ENCODE peak calls at places on chromosome 16, in six cellular contexts. One of them, this sample, is unnamed. For H3K4me1, the result is how much of the 10 kb centered on the place peaks cover.

GRCh38 chr16:28824548-28824973 is 1.8 kb downstream of the ATXN2L start:
- DNase-seq in effector memory CD4-positive, alpha-beta T cell: no peak
- DNase-seq in heart left ventricle: no peak
- DNase-seq in mesendoderm: no peak
- DNase-seq in left lung: no peak
- DNase-seq in adrenal gland: no peak
- DNase-seq in this sample: no peak

GRCh38 chr16:27244363-27244755 is 24.2 kb downstream of the NSMCE1 start:
- DNase-seq in effector memory CD4-positive, alpha-beta T cell: no peak
- DNase-seq in mesendoderm: no peak
- DNase-seq in left lung: no peak
- DNase-seq in heart left ventricle: no peak
- DNase-seq in adrenal gland: no peak
- DNase-seq in this sample: peak

GRCh38 chr16:30957456-30958163 is at the start of gene SETD1A:
- DNase-seq in adrenal gland: peak
- DNase-seq in left lung: peak
- DNase-seq in heart left ventricle: peak
- DNase-seq in mesendoderm: peak
- DNase-seq in effector memory CD4-positive, alpha-beta T cell: peak
- DNase-seq in this sample: peak

GRCh38 chr16:81189100-81189664 is 49.3 kb upstream of the BCO1 start:
- DNase-seq in effector memory CD4-positive, alpha-beta T cell: no peak
- DNase-seq in mesendoderm: no peak
- DNase-seq in left lung: peak
- DNase-seq in heart left ventricle: peak
- DNase-seq in adrenal gland: peak
- DNase-seq in this sample: no peak

GRCh38 chr16:85986931-85987749 is 88.2 kb downstream of the IRF8 start:
- DNase-seq in heart left ventricle: no peak
- DNase-seq in adrenal gland: no peak
- DNase-seq in left lung: no peak
- DNase-seq in mesendoderm: no peak
- DNase-seq in effector memory CD4-positive, alpha-beta T cell: peak
- DNase-seq in this sample: no peak

GRCh38 chr16:74877706-74878105 is 103.1 kb upstream of the FA2H start:
- DNase-seq in left lung: no peak
- DNase-seq in heart left ventricle: no peak
- DNase-seq in adrenal gland: no peak
- DNase-seq in mesendoderm: no peak
- DNase-seq in effector memory CD4-positive, alpha-beta T cell: no peak
- DNase-seq in this sample: no peak

GRCh38 chr16:714079-714478 is 839 bp upstream of the METRN start:
- DNase-seq in left lung: no peak
- DNase-seq in effector memory CD4-positive, alpha-beta T cell: no peak
- DNase-seq in mesendoderm: no peak
- DNase-seq in adrenal gland: no peak
- DNase-seq in heart left ventricle: no peak
- DNase-seq in this sample: no peak

GRCh38 chr16:588639-588888 is 1.3 kb upstream of the RAB40C start:
- DNase-seq in heart left ventricle: peak
- DNase-seq in mesendoderm: peak
- DNase-seq in left lung: no peak
- DNase-seq in effector memory CD4-positive, alpha-beta T cell: peak
- DNase-seq in adrenal gland: peak
- DNase-seq in this sample: peak

GRCh38 chr16:1980026-1980769 is 1.1 kb downstream of the NOXO1 start:
- DNase-seq in mesendoderm: no peak
- DNase-seq in adrenal gland: no peak
- DNase-seq in heart left ventricle: peak
- DNase-seq in effector memory CD4-positive, alpha-beta T cell: no peak
- DNase-seq in left lung: peak
- DNase-seq in this sample: no peak

GRCh38 chr16:85386467-85387170 is 226.5 kb upstream of the GSE1 start:
- DNase-seq in adrenal gland: peak
- DNase-seq in left lung: peak
- DNase-seq in heart left ventricle: peak
- DNase-seq in mesendoderm: no peak
- DNase-seq in effector memory CD4-positive, alpha-beta T cell: no peak
- DNase-seq in this sample: peak

GRCh38 chr16:2782583-2783351 is 4.6 kb downstream of the PRSS33 start:
- DNase-seq in heart left ventricle: no peak
- DNase-seq in mesendoderm: peak
- DNase-seq in effector memory CD4-positive, alpha-beta T cell: no peak
- DNase-seq in left lung: no peak
- DNase-seq in adrenal gland: no peak
- DNase-seq in this sample: no peak

GRCh38 chr16:626174-626765 is 4.5 kb upstream of the WFIKKN1 start:
- DNase-seq in adrenal gland: no peak
- DNase-seq in left lung: peak
- DNase-seq in effector memory CD4-positive, alpha-beta T cell: no peak
- DNase-seq in mesendoderm: no peak
- DNase-seq in heart left ventricle: no peak
- DNase-seq in this sample: no peak

GRCh38 chr16:22267764-22268163 is 29.4 kb upstream of the POLR3E start:
- DNase-seq in effector memory CD4-positive, alpha-beta T cell: no peak
- DNase-seq in mesendoderm: no peak
- DNase-seq in left lung: no peak
- DNase-seq in heart left ventricle: no peak
- DNase-seq in adrenal gland: no peak
- DNase-seq in this sample: no peak

GRCh38 chr16:3459401-3460090 is 16.1 kb downstream of the NAA60 start:
- DNase-seq in left lung: no peak
- DNase-seq in heart left ventricle: no peak
- DNase-seq in mesendoderm: peak
- DNase-seq in effector memory CD4-positive, alpha-beta T cell: no peak
- DNase-seq in adrenal gland: no peak
- DNase-seq in this sample: peak

GRCh38 chr16:1492923-1493745 is at the start of gene TELO2:
- DNase-seq in adrenal gland: peak
- DNase-seq in mesendoderm: peak
- DNase-seq in heart left ventricle: peak
- DNase-seq in left lung: peak
- DNase-seq in effector memory CD4-positive, alpha-beta T cell: peak
- DNase-seq in this sample: peak

GRCh38 chr16:87457051-87457611 is 35.7 kb downstream of the ZCCHC14 start:
- DNase-seq in left lung: no peak
- DNase-seq in mesendoderm: no peak
- DNase-seq in heart left ventricle: no peak
- DNase-seq in adrenal gland: no peak
- DNase-seq in effector memory CD4-positive, alpha-beta T cell: no peak
- DNase-seq in this sample: no peak

GRCh38 chr16:11361751-11362742 is 16.8 kb downstream of the RMI2 start:
- DNase-seq in adrenal gland: no peak
- DNase-seq in mesendoderm: no peak
- DNase-seq in left lung: no peak
- DNase-seq in effector memory CD4-positive, alpha-beta T cell: peak
- DNase-seq in heart left ventricle: no peak
- DNase-seq in this sample: no peak

GRCh38 chr16:30924086-30924714 is 828 bp downstream of the FBXL19 start:
- DNase-seq in heart left ventricle: no peak
- DNase-seq in adrenal gland: no peak
- DNase-seq in mesendoderm: peak
- DNase-seq in effector memory CD4-positive, alpha-beta T cell: no peak
- DNase-seq in left lung: peak
- DNase-seq in this sample: peak

GRCh38 chr16:54628796-54629625 is 301.7 kb upstream of the IRX5 start:
- DNase-seq in adrenal gland: no peak
- DNase-seq in effector memory CD4-positive, alpha-beta T cell: no peak
- DNase-seq in mesendoderm: no peak
- DNase-seq in left lung: peak
- DNase-seq in heart left ventricle: no peak
- DNase-seq in this sample: no peak

GRCh38 chr16:51353055-51353454 is 202.0 kb upstream of the SALL1 start:
- DNase-seq in effector memory CD4-positive, alpha-beta T cell: no peak
- DNase-seq in heart left ventricle: no peak
- DNase-seq in left lung: no peak
- DNase-seq in mesendoderm: no peak
- DNase-seq in adrenal gland: no peak
- DNase-seq in this sample: no peak

GRCh38 chr16:4190086-4190485 is 51.8 kb downstream of the SRL start:
- DNase-seq in heart left ventricle: peak
- DNase-seq in adrenal gland: no peak
- DNase-seq in mesendoderm: no peak
- DNase-seq in left lung: no peak
- DNase-seq in effector memory CD4-positive, alpha-beta T cell: no peak
- DNase-seq in this sample: no peak

GRCh38 chr16:14050297-14051027 is 20.7 kb upstream of the MRTFB start:
- DNase-seq in heart left ventricle: no peak
- DNase-seq in mesendoderm: peak
- DNase-seq in effector memory CD4-positive, alpha-beta T cell: no peak
- DNase-seq in left lung: no peak
- DNase-seq in adrenal gland: peak
- DNase-seq in this sample: no peak

GRCh38 chr16:72978212-72978611 is 69.7 kb downstream of the ZFHX3 start:
- DNase-seq in left lung: no peak
- DNase-seq in mesendoderm: no peak
- DNase-seq in heart left ventricle: no peak
- DNase-seq in adrenal gland: no peak
- DNase-seq in effector memory CD4-positive, alpha-beta T cell: no peak
- DNase-seq in this sample: no peak

GRCh38 chr16:69084301-69084700 is 21.2 kb upstream of the HAS3 start:
- DNase-seq in heart left ventricle: no peak
- DNase-seq in adrenal gland: no peak
- DNase-seq in left lung: no peak
- DNase-seq in effector memory CD4-positive, alpha-beta T cell: no peak
- DNase-seq in mesendoderm: no peak
- DNase-seq in this sample: no peak

GRCh38 chr16:80894091-80894490 is 89.7 kb upstream of the CDYL2 start:
- DNase-seq in heart left ventricle: no peak
- DNase-seq in adrenal gland: peak
- DNase-seq in left lung: no peak
- DNase-seq in mesendoderm: no peak
- DNase-seq in effector memory CD4-positive, alpha-beta T cell: no peak
- DNase-seq in this sample: no peak

GRCh38 chr16:7374614-7375174 is 42.0 kb downstream of the RBFOX1 start:
- DNase-seq in heart left ventricle: no peak
- DNase-seq in effector memory CD4-positive, alpha-beta T cell: no peak
- DNase-seq in adrenal gland: no peak
- DNase-seq in left lung: no peak
- DNase-seq in mesendoderm: peak
- DNase-seq in this sample: no peak

GRCh38 chr16:69182730-69183416 is 4.1 kb upstream of the SNTB2 start:
- DNase-seq in left lung: no peak
- DNase-seq in effector memory CD4-positive, alpha-beta T cell: no peak
- DNase-seq in heart left ventricle: no peak
- DNase-seq in mesendoderm: no peak
- DNase-seq in adrenal gland: no peak
- DNase-seq in this sample: no peak

GRCh38 chr16:69497876-69498596 is 67.7 kb upstream of the NFAT5 start:
- DNase-seq in heart left ventricle: no peak
- DNase-seq in mesendoderm: no peak
- DNase-seq in effector memory CD4-positive, alpha-beta T cell: no peak
- DNase-seq in adrenal gland: no peak
- DNase-seq in left lung: no peak
- DNase-seq in this sample: no peak

DNA sequence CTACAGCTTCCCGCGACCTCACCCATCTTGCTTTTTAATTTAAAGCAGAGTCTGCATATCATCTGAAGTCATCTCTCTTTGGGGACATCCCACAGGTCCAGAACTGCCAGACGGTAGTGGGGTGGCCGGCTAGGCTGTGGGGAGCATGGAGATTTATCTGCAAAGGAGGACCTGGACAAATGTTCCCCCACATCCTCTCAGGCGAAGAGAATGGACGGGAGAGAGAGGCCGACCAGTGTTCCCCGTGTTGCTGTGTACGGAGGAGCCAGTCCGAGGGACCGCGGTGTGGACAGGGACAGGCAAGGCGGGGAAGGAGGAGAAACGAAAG is 663 bp upstream of the MT1M start:
- DNase-seq in mesendoderm: no peak
- DNase-seq in adrenal gland: no peak
- DNase-seq in effector memory CD4-positive, alpha-beta T cell: no peak
- DNase-seq in heart left ventricle: no peak
- DNase-seq in left lung: no peak
- DNase-seq in this sample: no peak
- H3K4me1 ChIP-seq in mesendoderm: under half
- H3K4me1 ChIP-seq in adrenal gland: under half
- H3K4me1 ChIP-seq in effector memory CD4-positive, alpha-beta T cell: under half
- H3K4me1 ChIP-seq in heart left ventricle: under half
- H3K4me1 ChIP-seq in left lung: under half
- H3K4me1 ChIP-seq in this sample: under half

GRCh38 chr16:89376812-89377445 is 113.4 kb downstream of the ANKRD11 start:
- DNase-seq in mesendoderm: no peak
- DNase-seq in effector memory CD4-positive, alpha-beta T cell: no peak
- DNase-seq in left lung: no peak
- DNase-seq in heart left ventricle: no peak
- DNase-seq in adrenal gland: no peak
- DNase-seq in this sample: no peak
- H3K4me1 ChIP-seq in mesendoderm: under half
- H3K4me1 ChIP-seq in effector memory CD4-positive, alpha-beta T cell: under half
- H3K4me1 ChIP-seq in left lung: under half
- H3K4me1 ChIP-seq in heart left ventricle: under half
- H3K4me1 ChIP-seq in adrenal gland: half or more
- H3K4me1 ChIP-seq in this sample: under half

GRCh38 chr16:9197957-9198661 is 106.7 kb downstream of the HAPSTR1 start:
- DNase-seq in heart left ventricle: no peak
- DNase-seq in mesendoderm: no peak
- DNase-seq in adrenal gland: no peak
- DNase-seq in effector memory CD4-positive, alpha-beta T cell: no peak
- DNase-seq in left lung: no peak
- DNase-seq in this sample: no peak
- H3K4me1 ChIP-seq in heart left ventricle: under half
- H3K4me1 ChIP-seq in mesendoderm: under half
- H3K4me1 ChIP-seq in adrenal gland: under half
- H3K4me1 ChIP-seq in effector memory CD4-positive, alpha-beta T cell: under half
- H3K4me1 ChIP-seq in left lung: under half
- H3K4me1 ChIP-seq in this sample: under half

GRCh38 chr16:19130852-19131808 is 17.4 kb downstream of the ITPRIPL2 start:
- DNase-seq in adrenal gland: peak
- DNase-seq in left lung: no peak
- DNase-seq in mesendoderm: peak
- DNase-seq in effector memory CD4-positive, alpha-beta T cell: no peak
- DNase-seq in heart left ventricle: peak
- DNase-seq in this sample: no peak
- H3K4me1 ChIP-seq in adrenal gland: under half
- H3K4me1 ChIP-seq in left lung: half or more
- H3K4me1 ChIP-seq in mesendoderm: under half
- H3K4me1 ChIP-seq in effector memory CD4-positive, alpha-beta T cell: under half
- H3K4me1 ChIP-seq in heart left ventricle: half or more
- H3K4me1 ChIP-seq in this sample: under half

This sample was measured in ascending aorta.